ENCODE peak calls at places on chromosomes 3 and 15, in eight cellular contexts. O is stimulated activated CD4-positive, alpha-beta T cell treated with anti-CD3 and anti-CD28 coated beads, Interleukin-1b, Interleukin-23, amount 100 ng/mL, for 24 hours; I is ACHN; R is kidney; F is GM19239; Z is NCI-H2081; A is neural progenitor cell; M is cardiac fibroblast. B is an unnamed sample.

GRCh38 chr3:188868803-188869202 is 303.0 kb upstream of the TPRG1 start:
- DNase-seq in O (no peak), I (no peak), R (no peak), F (no peak), Z (no peak), A (no peak), M (no peak), B (no peak)

GRCh38 chr15:31325432-31325975 is 1.1 kb upstream of the KLF13 start:
- DNase-seq in O (no peak), I (peak; percentile 21), R (peak; percentile 96), F (no peak), Z (peak; percentile 70), A (peak; percentile 52), M (peak; percentile 75), B (peak; percentile 71)

GRCh38 chr15:34621675-34622074 is 38.2 kb upstream of the GOLGA8B start:
- DNase-seq in O (no peak), I (peak; percentile 32), R (no peak), F (no peak), Z (no peak), A (no peak), M (peak; percentile 7), B (no peak)

GRCh38 chr3:24258727-24259600 is 235.7 kb downstream of the THRB start:
- DNase-seq in O (no peak), I (no peak), R (no peak), F (no peak), Z (no peak), A (no peak), M (no peak), B (no peak)

GRCh38 chr15:62280625-62281024 is 115.5 kb upstream of the C2CD4B start:
- DNase-seq in O (no peak), I (no peak), R (no peak), F (no peak), Z (no peak), A (no peak), M (no peak), B (no peak)

GRCh38 chr15:50028323-50028722 is 90.7 kb downstream of the ATP8B4 start:
- DNase-seq in O (no peak), I (no peak), R (no peak), F (no peak), Z (no peak), A (no peak), M (no peak), B (no peak)

GRCh38 chr3:112010631-112011030 is 11.9 kb downstream of the TAGLN3 start:
- DNase-seq in O (no peak), I (no peak), R (no peak), F (no peak), Z (no peak), A (no peak), M (peak; percentile 35), B (no peak)

GRCh38 chr3:106589306-106589942 is 720.6 kb upstream of the CBLB start:
- DNase-seq in O (no peak), I (no peak), R (no peak), F (no peak), Z (no peak), A (no peak), M (peak; percentile 63), B (no peak)

GRCh38 chr3:185250247-185250646 is 3.6 kb downstream of the EHHADH start:
- DNase-seq in O (no peak), I (peak; percentile 79), R (no peak), F (no peak), Z (no peak), A (no peak), M (peak; percentile 14), B (no peak)

GRCh38 chr3:197363553-197364409 is 65.4 kb upstream of the DLG1 start:
- DNase-seq in O (no peak), I (no peak), R (peak; percentile 25), F (no peak), Z (no peak), A (peak; percentile 72), M (no peak), B (no peak)

GRCh38 chr15:78675617-78676360 is 34.8 kb upstream of the CHRNB4 start:
- DNase-seq in O (no peak), I (no peak), R (no peak), F (no peak), Z (no peak), A (no peak), M (no peak), B (no peak)

GRCh38 chr3:57120803-57121174 is 44.4 kb downstream of the IL17RD start:
- DNase-seq in O (no peak), I (no peak), R (no peak), F (no peak), Z (no peak), A (no peak), M (no peak), B (no peak)

GRCh38 chr3:54691230-54691900 is 236.5 kb downstream of the LRTM1 start:
- DNase-seq in O (no peak), I (no peak), R (no peak), F (no peak), Z (no peak), A (no peak), M (peak; percentile 27), B (no peak)

GRCh38 chr3:87127286-87127685 is 99.8 kb upstream of the CHMP2B start:
- DNase-seq in O (no peak), I (no peak), R (no peak), F (no peak), Z (no peak), A (no peak), M (peak; percentile 32), B (no peak)

GRCh38 chr3:185448107-185448506 is 50.7 kb downstream of the TMEM41A start:
- DNase-seq in O (no peak), I (no peak), R (no peak), F (no peak), Z (no peak), A (no peak), M (no peak), B (no peak)

GRCh38 chr3:172321035-172321434 is 127.2 kb downstream of the GHSR start:
- DNase-seq in O (no peak), I (no peak), R (no peak), F (no peak), Z (no peak), A (no peak), M (peak; percentile 20), B (no peak)

GRCh38 chr3:84724877-84725276 is 233.9 kb upstream of the CADM2 start:
- DNase-seq in O (no peak), I (peak; percentile 88), R (no peak), F (no peak), Z (no peak), A (no peak), M (peak; percentile 13), B (no peak)

GRCh38 chr3:175386630-175387029 is 527.5 kb downstream of the NAALADL2 start:
- DNase-seq in O (no peak), I (no peak), R (no peak), F (no peak), Z (no peak), A (no peak), M (peak; percentile 83), B (no peak)

GRCh38 chr15:50778089-50778488 is 12.6 kb upstream of the SPPL2A start:
- DNase-seq in O (no peak), I (no peak), R (no peak), F (no peak), Z (no peak), A (no peak), M (no peak), B (no peak)

GRCh38 chr15:96333194-96334016 is 2.9 kb downstream of the NR2F2 start:
- DNase-seq in O (no peak), I (peak; percentile 8), R (peak; percentile 81), F (no peak), Z (peak; percentile 32), A (peak; percentile 62), M (peak; percentile 63), B (no peak)

GRCh38 chr3:12194209-12194608 is 35.5 kb upstream of the TIMP4 start:
- DNase-seq in O (no peak), I (peak; percentile 83), R (no peak), F (no peak), Z (no peak), A (no peak), M (peak; percentile 94), B (no peak)

GRCh38 chr15:33138000-33138399 is 56.5 kb downstream of the FMN1 start:
- DNase-seq in O (no peak), I (no peak), R (no peak), F (no peak), Z (no peak), A (no peak), M (peak; percentile 8), B (no peak)

GRCh38 chr3:21645121-21645897 is 105.7 kb downstream of the ZNF385D start:
- DNase-seq in O (no peak), I (no peak), R (no peak), F (no peak), Z (no peak), A (no peak), M (peak; percentile 69), B (no peak)

GRCh38 chr15:35697549-35698299 is 151.8 kb upstream of the DPH6 start:
- DNase-seq in O (no peak), I (peak; percentile 44), R (no peak), F (no peak), Z (no peak), A (peak; percentile 24), M (peak; percentile 84), B (no peak)

GRCh38 chr15:68499620-68500312 is 67.8 kb upstream of the ITGA11 start:
- DNase-seq in O (no peak), I (peak; percentile 13), R (no peak), F (no peak), Z (no peak), A (no peak), M (no peak), B (no peak)

GRCh38 chr3:134364061-134364935 is 9.9 kb downstream of the AMOTL2 start:
- DNase-seq in O (no peak), I (peak; percentile 96), R (peak; percentile 99), F (no peak), Z (peak; percentile 90), A (peak; percentile 97), M (peak; percentile 99), B (no peak)

GRCh38 chr3:78804251-78805037 is 963.4 kb downstream of the ROBO1 start:
- DNase-seq in O (no peak), I (no peak), R (no peak), F (no peak), Z (no peak), A (no peak), M (peak; percentile 93), B (no peak)

GRCh38 chr3:116440196-116440595 is 5.1 kb downstream of the LSAMP start:
- DNase-seq in O (no peak), I (peak; percentile 53), R (no peak), F (no peak), Z (peak; percentile 33), A (peak; percentile 8), M (peak; percentile 31), B (no peak)

GRCh38 chr3:183966361-183966791 is 51.3 kb downstream of the ABCC5 start:
- DNase-seq in O (no peak), I (no peak), R (no peak), F (no peak), Z (no peak), A (no peak), M (no peak), B (no peak)

GRCh38 chr3:191637611-191638010 is 176.6 kb downstream of the PYDC2 start:
- DNase-seq in O (no peak), I (no peak), R (no peak), F (no peak), Z (no peak), A (no peak), M (no peak), B (no peak)

GRCh38 chr15:48397841-48398240 is 66.6 kb downstream of the DUT start:
- DNase-seq in O (no peak), I (no peak), R (peak; percentile 74), F (no peak), Z (no peak), A (no peak), M (peak; percentile 64), B (no peak)

GRCh38 chr15:49863431-49864205 is 242.8 kb downstream of the DTWD1 start:
- DNase-seq in O (no peak), I (no peak), R (no peak), F (no peak), Z (no peak), A (no peak), M (peak; percentile 79), B (no peak)

GRCh38 chr3:176005564-176005963 is 1146.4 kb downstream of the NAALADL2 start:
- DNase-seq in O (no peak), I (no peak), R (no peak), F (no peak), Z (peak; percentile 19), A (no peak), M (no peak), B (no peak)

GRCh38 chr3:30605706-30606300 is 598 bp upstream of the TGFBR2 start:
- DNase-seq in O (no peak), I (peak; percentile 27), R (no peak), F (no peak), Z (no peak), A (no peak), M (no peak), B (no peak)